ENCODE peak calls at places on chromosome 21, in six cellular contexts. N is tibial nerve, V is AG04449, J is GM23338, T is cardiac fibroblast, F is fibroblast of pulmonary artery. X is an unnamed sample.

GRCh38 chr21:25298512-25299491 is 308.5 kb downstream of the MRPL39 start:
- DNase-seq in N (no peak), V (no peak), J (no peak), T (peak), F (peak), X (no peak)

GRCh38 chr21:25881524-25882376 is 147.0 kb downstream of the GABPA start:
- DNase-seq in N (peak), V (no peak), J (peak), T (peak), F (peak), X (peak)

GRCh38 chr21:44375281-44375651 is 21.8 kb downstream of the TRPM2 start:
- DNase-seq in N (peak), V (no peak), J (no peak), T (no peak), F (no peak), X (no peak)

GRCh38 chr21:31873696-31874599 is 1.1 kb downstream of the HUNK start:
- DNase-seq in N (peak), V (no peak), J (peak), T (no peak), F (no peak), X (peak)

GRCh38 chr21:25500598-25500997 is 106.7 kb downstream of the MRPL39 start:
- DNase-seq in N (no peak), V (no peak), J (no peak), T (no peak), F (no peak), X (no peak)

GRCh38 chr21:33729631-33730030 is 87.3 kb downstream of the ITSN1 start:
- DNase-seq in N (no peak), V (no peak), J (peak), T (no peak), F (no peak), X (no peak)

GRCh38 chr21:22044431-22044830 is 1046.2 kb downstream of the NCAM2 start:
- DNase-seq in N (no peak), V (no peak), J (no peak), T (no peak), F (no peak), X (no peak)

GRCh38 chr21:38361324-38361723 is 104.5 kb downstream of the KCNJ15 start:
- DNase-seq in N (no peak), V (no peak), J (no peak), T (no peak), F (no peak), X (no peak)

GRCh38 chr21:19523066-19523465 is 1119.5 kb upstream of the TMPRSS15 start:
- DNase-seq in N (no peak), V (no peak), J (no peak), T (no peak), F (no peak), X (no peak)

GRCh38 chr21:38544681-38545080 is 46.4 kb upstream of the ERG start:
- DNase-seq in N (no peak), V (no peak), J (no peak), T (peak), F (no peak), X (no peak)

GRCh38 chr21:15195768-15196167 is 131.0 kb upstream of the NRIP1 start:
- DNase-seq in N (no peak), V (no peak), J (no peak), T (no peak), F (no peak), X (no peak)

GRCh38 chr21:24115141-24115540 is 1492.1 kb downstream of the MRPL39 start:
- DNase-seq in N (no peak), V (no peak), J (no peak), T (no peak), F (no peak), X (no peak)

GRCh38 chr21:44449473-44450363 is 5.6 kb upstream of the LRRC3 start:
- DNase-seq in N (no peak), V (no peak), J (no peak), T (no peak), F (no peak), X (peak)

GRCh38 chr21:27700974-27701614 is 734.2 kb upstream of the ADAMTS5 start:
- DNase-seq in N (peak), V (peak), J (peak), T (peak), F (peak), X (peak)

GRCh38 chr21:29300547-29301138 is 1.9 kb downstream of the BACH1 start:
- DNase-seq in N (no peak), V (no peak), J (no peak), T (peak), F (no peak), X (no peak)

GRCh38 chr21:26288033-26288432 is 117.5 kb upstream of the APP start:
- DNase-seq in N (no peak), V (no peak), J (no peak), T (no peak), F (no peak), X (no peak)

GRCh38 chr21:28540514-28540913 is 452.2 kb downstream of the LTN1 start:
- DNase-seq in N (no peak), V (peak), J (no peak), T (peak), F (peak), X (no peak)

GRCh38 chr21:25953659-25954058 is 216.9 kb downstream of the APP start:
- DNase-seq in N (no peak), V (no peak), J (no peak), T (no peak), F (no peak), X (no peak)

GRCh38 chr21:17903029-17903806 is 84.1 kb upstream of the C21orf91 start:
- DNase-seq in N (no peak), V (no peak), J (peak), T (peak), F (peak), X (no peak)

GRCh38 chr21:40053007-40053406 is 185.8 kb downstream of the PCP4 start:
- DNase-seq in N (peak), V (no peak), J (no peak), T (no peak), F (no peak), X (no peak)

GRCh38 chr21:30831194-30831765 is 1.7 kb upstream of the KRTAP7-1 start:
- DNase-seq in N (no peak), V (no peak), J (peak), T (peak), F (peak), X (peak)

GRCh38 chr21:26717146-26717739 is 128.0 kb downstream of the ADAMTS1 start:
- DNase-seq in N (no peak), V (no peak), J (peak), T (peak), F (peak), X (no peak)

GRCh38 chr21:45543371-45543709 is 1.1 kb upstream of the SLC19A1 start:
- DNase-seq in N (no peak), V (no peak), J (no peak), T (no peak), F (no peak), X (no peak)

GRCh38 chr21:45543710-45544448 is 1.6 kb upstream of the SLC19A1 start:
- DNase-seq in N (no peak), V (no peak), J (no peak), T (no peak), F (no peak), X (no peak)

GRCh38 chr21:45542667-45543370 is 579 bp upstream of the SLC19A1 start:
- DNase-seq in N (no peak), V (no peak), J (peak), T (no peak), F (no peak), X (no peak)

GRCh38 chr21:45541221-45542039 is 810 bp downstream of the SLC19A1 start:
- DNase-seq in N (peak), V (no peak), J (peak), T (peak), F (peak), X (no peak)

DNA sequence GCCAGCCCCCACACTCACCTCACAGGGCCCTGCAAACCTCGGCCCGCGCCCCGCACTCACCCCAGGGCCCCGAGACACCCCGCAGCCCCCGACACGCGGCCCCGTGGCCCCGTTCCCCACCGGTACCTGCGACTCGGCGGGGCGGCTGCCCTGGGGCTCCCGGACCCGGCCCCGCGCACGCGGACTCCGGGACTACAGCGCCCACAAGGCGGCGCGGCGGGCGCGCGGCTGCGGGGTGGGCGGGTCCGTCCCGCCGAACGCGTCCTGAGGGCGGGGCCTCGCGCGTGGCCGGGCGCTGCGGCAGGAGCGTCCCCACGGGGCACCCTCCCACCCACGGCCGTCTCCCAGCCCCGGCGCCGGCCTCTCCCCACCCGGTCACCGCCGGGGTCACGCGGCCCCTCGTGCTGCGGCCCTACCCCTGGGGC is at the start of gene SLC19A1:
- DNase-seq in N (no peak), V (no peak), J (peak), T (peak), F (peak), X (peak)
- TF ChIP-seq CTCF in N (peak), V (peak), J (no peak), T (no peak), F (no peak), X (no peak)

GRCh38 chr21:35340273-35340672 is 291.2 kb upstream of the RUNX1 start:
- DNase-seq in N (no peak), V (no peak), J (no peak), T (no peak), F (no peak), X (no peak)
- TF ChIP-seq CTCF in N (no peak), V (no peak), J (peak), T (no peak), F (no peak), X (no peak)

GRCh38 chr21:42360317-42360716 is 6.0 kb downstream of the TFF1 start:
- DNase-seq in N (no peak), V (no peak), J (peak), T (no peak), F (no peak), X (no peak)
- TF ChIP-seq CTCF in N (no peak), V (no peak), J (peak), T (no peak), F (no peak), X (no peak)

DNA sequence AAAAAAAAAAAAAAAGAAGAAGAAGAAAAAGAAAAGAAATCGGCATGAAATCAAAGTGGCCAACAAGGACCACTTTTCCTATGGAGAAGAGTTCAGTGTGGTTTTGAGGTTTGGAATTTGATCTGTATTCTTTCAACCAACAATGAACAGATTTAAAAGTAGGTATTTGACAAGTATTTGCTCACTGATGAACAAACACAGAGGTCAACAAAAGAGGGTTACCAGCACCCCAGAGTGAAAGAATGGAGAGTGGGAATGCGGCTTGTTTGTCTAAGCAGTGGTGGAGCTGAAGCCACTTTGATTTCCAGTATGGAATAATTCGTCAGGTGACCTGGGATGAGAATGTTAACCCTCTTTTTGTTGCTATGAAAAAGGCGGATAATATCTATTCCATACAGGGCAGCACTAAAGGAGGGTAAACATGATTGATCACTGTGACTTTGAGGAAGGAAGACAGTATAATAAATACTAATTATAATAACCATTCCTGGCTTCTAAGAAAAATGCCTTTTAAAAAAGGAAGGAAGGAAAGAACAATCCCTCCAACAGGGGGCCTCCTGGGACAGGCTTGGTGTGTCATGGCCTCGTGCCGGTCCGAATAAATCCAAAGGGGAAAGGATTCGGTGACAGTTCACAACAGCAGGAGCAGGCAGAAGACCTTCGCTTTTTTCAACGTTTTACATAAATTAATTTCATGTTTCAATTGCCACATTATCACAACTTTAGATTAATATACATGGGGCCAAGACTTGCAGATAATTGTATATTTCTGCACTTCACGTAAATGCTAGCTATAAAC is 37.2 kb upstream of the SIM2 start:
- DNase-seq in N (no peak), V (no peak), J (peak), T (peak), F (peak), X (peak)
- TF ChIP-seq CTCF in N (no peak), V (peak), J (peak), T (peak), F (peak), X (peak)